ENCODE peak calls at places on chromosomes 13 and 19, in nine cellular contexts. W, J, U, G, E, H, P, F and X are unnamed samples.

GRCh38 chr13:38624822-38625221 is 62.1 kb upstream of the FREM2 start:
- DNase-seq in J (no peak), G (no peak), H (no peak), P (no peak), W (no peak), F (no peak), E (no peak), U (no peak), X (no peak)

GRCh38 chr19:46357846-46358583 is 11.1 kb downstream of the PPP5C start:
- DNase-seq in P (no peak), G (no peak), H (no peak), U (no peak), F (no peak), J (no peak), E (no peak), W (no peak), X (no peak)

GRCh38 chr13:28161370-28161769 is 23.0 kb downstream of the PAN3 start:
- DNase-seq in U (no peak), E (no peak), H (no peak), G (no peak), J (no peak), W (no peak), F (no peak), P (peak; percentile 24), X (no peak)

GRCh38 chr13:97280478-97280877 is 58.3 kb downstream of the MBNL2 start:
- DNase-seq in W (no peak), J (no peak), F (no peak), P (no peak), U (no peak), E (no peak), G (no peak), H (no peak), X (no peak)

GRCh38 chr13:41411536-41411935 is 45.8 kb upstream of the RGCC start:
- DNase-seq in G (no peak), H (no peak), J (no peak), F (peak; percentile 77), W (no peak), U (no peak), E (no peak), P (no peak), X (peak; percentile 26)

GRCh38 chr13:23570099-23570926 is at the start of gene TNFRSF19:
- DNase-seq in E (no peak), J (no peak), U (no peak), F (peak; percentile 84), W (peak; percentile 76), G (no peak), P (no peak), H (no peak), X (peak; percentile 76)

GRCh38 chr13:37647038-37647650 is 48.6 kb upstream of the POSTN start:
- DNase-seq in W (no peak), U (no peak), H (no peak), F (no peak), P (no peak), E (no peak), J (no peak), G (no peak), X (no peak)

GRCh38 chr19:40387151-40387550 is 2.8 kb downstream of the HIPK4 start:
- DNase-seq in G (no peak), W (no peak), P (no peak), E (no peak), H (no peak), U (no peak), J (no peak), F (no peak), X (no peak)

GRCh38 chr19:17197666-17198065 is 17.5 kb upstream of the USE1 start:
- DNase-seq in E (no peak), J (no peak), G (no peak), H (no peak), F (no peak), U (no peak), W (no peak), P (no peak), X (no peak)

GRCh38 chr19:10043286-10043927 is 30.1 kb downstream of the RDH8 start:
- DNase-seq in J (no peak), F (peak; percentile 60), W (no peak), E (no peak), U (no peak), P (no peak), H (no peak), G (no peak), X (no peak)

GRCh38 chr13:80054806-80055205 is 286.1 kb downstream of the SPRY2 start:
- DNase-seq in E (no peak), G (no peak), W (no peak), J (no peak), F (no peak), P (no peak), H (no peak), U (no peak), X (no peak)

GRCh38 chr13:75541961-75542360 is 4.3 kb upstream of the COMMD6 start:
- DNase-seq in U (no peak), J (no peak), P (no peak), F (no peak), H (no peak), G (no peak), E (no peak), W (no peak), X (no peak)

DNA sequence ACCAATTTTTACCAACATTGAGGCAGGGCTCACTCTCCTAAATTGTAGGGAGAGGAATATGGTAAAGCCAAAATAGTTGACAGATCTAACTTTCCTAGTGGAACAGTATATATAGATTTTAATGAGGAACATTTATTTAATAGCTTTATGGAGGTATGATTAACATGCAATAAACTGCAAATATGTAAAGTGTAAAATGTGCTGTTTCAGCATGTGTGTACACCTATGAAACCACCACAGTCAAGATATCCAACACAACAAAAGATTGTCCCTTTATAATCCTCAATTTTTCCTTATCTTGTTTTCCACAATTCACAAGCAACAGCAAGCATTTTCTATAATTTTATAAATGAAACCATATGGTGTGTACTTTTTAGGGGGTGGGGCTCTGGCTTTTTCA is 4.1 kb upstream of the TRAPPC2B start:
- DNase-seq in H (no peak), G (no peak), F (no peak), E (no peak), W (no peak), U (no peak), J (no peak), P (no peak), X (no peak)
- H3K9me3 ChIP-seq in H (peaks cover 53% of the 10 kb centered on the region), G (peaks cover 72% of the 10 kb centered on the region), F (no peaks in the 10 kb centered on the region), E (peaks cover 74% of the 10 kb centered on the region), W (peaks cover 40% of the 10 kb centered on the region), U (no peaks in the 10 kb centered on the region), J (no peaks in the 10 kb centered on the region), P (peaks cover 18% of the 10 kb centered on the region), X (peaks cover 54% of the 10 kb centered on the region)

DNA sequence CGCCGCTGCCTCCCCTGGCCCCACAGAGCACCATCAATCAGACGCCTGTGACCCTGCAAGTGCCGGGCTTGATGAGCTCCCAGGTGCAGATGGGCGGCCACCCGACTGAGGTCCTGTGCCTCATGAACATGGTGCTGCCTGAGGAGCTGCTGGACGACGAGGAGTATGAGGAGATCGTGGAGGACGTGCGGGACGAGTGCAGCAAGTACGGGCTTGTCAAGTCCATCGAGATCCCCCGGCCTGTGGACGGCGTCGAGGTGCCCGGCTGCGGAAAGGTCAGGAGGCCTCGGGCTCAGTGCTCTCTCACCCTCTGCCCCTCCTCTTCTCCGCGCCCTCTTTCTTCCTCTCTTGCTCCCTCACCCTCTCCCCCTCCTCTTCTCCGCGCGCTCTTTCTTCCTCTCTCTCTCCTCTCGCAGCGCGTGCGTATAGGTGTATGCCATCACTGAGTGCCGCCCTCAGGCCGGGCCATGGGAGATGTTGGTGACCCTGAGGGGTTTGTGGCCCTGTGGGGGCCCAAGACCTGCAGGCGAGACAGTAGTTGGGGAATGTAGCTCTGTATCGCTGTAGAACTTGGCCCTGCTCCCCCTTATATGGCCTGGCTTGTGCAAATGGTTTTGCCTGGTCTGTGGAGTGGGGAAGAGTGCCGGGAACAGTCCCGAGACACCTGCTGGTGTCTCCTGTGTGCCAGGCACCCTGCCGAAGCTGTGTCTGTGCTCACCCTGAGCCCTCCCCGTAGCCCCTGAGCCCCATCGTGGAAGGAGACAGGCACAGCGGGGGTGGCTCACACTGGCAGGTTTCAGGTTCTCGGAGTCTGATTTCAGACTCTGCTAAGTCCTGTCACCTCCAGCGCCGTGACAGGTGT is 5.4 kb upstream of the EPN1 start:
- DNase-seq in P (no peak), H (no peak), G (no peak), F (no peak), U (no peak), E (peak; percentile 55), J (no peak), W (no peak), X (no peak)
- H3K36me3 ChIP-seq in P (peaks cover 38% of the 10 kb centered on the region), H (peaks cover 68% of the 10 kb centered on the region), G (peaks cover 68% of the 10 kb centered on the region), F (peaks cover 45% of the 10 kb centered on the region), U (peaks cover 11% of the 10 kb centered on the region), E (peaks cover 10% of the 10 kb centered on the region), J (peaks cover 61% of the 10 kb centered on the region), W (peaks cover 68% of the 10 kb centered on the region), X (peaks cover 69% of the 10 kb centered on the region)

GRCh38 chr19:54294539-54294938 is 13.6 kb upstream of the LILRB2 start:
- DNase-seq in U (no peak), P (no peak), G (no peak), H (no peak), W (no peak), E (no peak), F (no peak), J (no peak), X (no peak)

GRCh38 chr19:54299126-54299498 is 13.9 kb downstream of the LILRA5 start:
- DNase-seq in H (no peak), J (no peak), U (no peak), F (no peak), W (no peak), G (no peak), E (no peak), P (no peak), X (no peak)

GRCh38 chr19:54298357-54299125 is 14.4 kb downstream of the LILRA5 start:
- DNase-seq in P (no peak), G (no peak), E (no peak), U (no peak), H (no peak), J (no peak), F (no peak), W (no peak), X (no peak)

GRCh38 chr19:54299515-54299914 is 13.5 kb downstream of the LILRA5 start:
- DNase-seq in W (no peak), F (no peak), J (no peak), P (no peak), U (no peak), G (no peak), E (no peak), H (no peak), X (no peak)

GRCh38 chr19:54297759-54298305 is 15.1 kb downstream of the LILRA5 start:
- DNase-seq in E (no peak), W (no peak), J (no peak), P (no peak), G (no peak), F (no peak), H (no peak), U (no peak), X (no peak)
- TF ChIP-seq CTCF in E (no peak), W (no peak), J (no peak), P (no peak), G (no peak), F (no peak), H (no peak), U (no peak), X (no peak)

DNA sequence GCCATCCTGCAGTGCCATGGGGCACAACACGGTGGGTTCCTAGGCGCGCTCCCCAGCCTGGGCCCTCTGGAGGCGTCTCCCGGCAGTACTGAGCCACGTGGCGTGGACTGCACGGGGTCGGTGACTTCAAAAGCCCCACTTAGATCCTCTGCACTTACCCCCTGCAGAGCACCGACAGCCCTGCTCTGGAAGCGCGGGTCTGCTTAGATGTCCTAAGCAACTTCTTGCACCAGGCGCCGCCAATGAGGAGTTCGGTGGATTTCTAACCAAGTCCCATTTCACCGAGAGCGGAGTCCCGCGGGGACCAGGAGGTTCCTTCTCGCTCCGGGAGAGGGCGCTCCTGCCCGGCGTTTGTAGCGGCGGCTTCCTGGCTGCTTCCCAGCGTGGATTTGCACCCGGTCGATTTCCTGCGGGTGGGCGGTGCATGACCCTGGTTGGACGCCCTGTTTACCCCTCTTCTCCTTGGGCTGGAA is 25.2 kb upstream of the ZNF845 start:
- DNase-seq in G (no peak), W (no peak), F (peak; percentile 9), P (no peak), H (no peak), U (no peak), E (no peak), J (no peak), X (no peak)
- H3K9me3 ChIP-seq in G (no peaks in the 10 kb centered on the region), W (no peaks in the 10 kb centered on the region), F (no peaks in the 10 kb centered on the region), P (peaks cover 4% of the 10 kb centered on the region), H (no peaks in the 10 kb centered on the region), U (no peaks in the 10 kb centered on the region), E (peaks cover 14% of the 10 kb centered on the region), J (no peaks in the 10 kb centered on the region), X (no peaks in the 10 kb centered on the region)